ENCODE peak calls at places on chromosomes 6 and 20, in five cellular contexts. N, K, H, A and M are unnamed samples.
A peak's percentile ranks its signal among the peaks of the same experiment; 100 is the strongest.

GRCh38 chr6:161128680-161129196 is 137.2 kb downstream of the MAP3K4 start:
- DNase-seq in N (no peak), K (peak; percentile 90), H (no peak), A (no peak), M (no peak)

GRCh38 chr6:95232477-95232876 is 344.9 kb upstream of the MANEA start:
- DNase-seq in N (no peak), K (no peak), H (no peak), A (no peak), M (no peak)

GRCh38 chr20:21228511-21228910 is 74.6 kb upstream of the XRN2 start:
- DNase-seq in N (no peak), K (no peak), H (no peak), A (no peak), M (no peak)

GRCh38 chr6:35468980-35469710 is 944 bp downstream of the RPL10A start:
- DNase-seq in N (no peak), K (peak; percentile 10), H (no peak), A (no peak), M (peak; percentile 21)

GRCh38 chr6:31178143-31179041 is 7.9 kb upstream of the POU5F1 start:
- DNase-seq in N (no peak), K (no peak), H (no peak), A (peak; percentile 48), M (no peak)

GRCh38 chr6:7107578-7108195 is at the start of gene RREB1:
- DNase-seq in N (peak; percentile 37), K (peak; percentile 71), H (peak; percentile 41), A (peak; percentile 74), M (peak; percentile 46)

GRCh38 chr6:142903806-142904205 is 41.2 kb downstream of the HIVEP2 start:
- DNase-seq in N (peak; percentile 16), K (peak; percentile 61), H (no peak), A (no peak), M (no peak)

GRCh38 chr6:168377856-168378832 is 58.6 kb upstream of the DACT2 start:
- DNase-seq in N (no peak), K (no peak), H (no peak), A (no peak), M (no peak)

GRCh38 chr6:142786476-142786875 is 158.5 kb downstream of the HIVEP2 start:
- DNase-seq in N (no peak), K (peak; percentile 65), H (peak; percentile 23), A (no peak), M (no peak)

GRCh38 chr6:98843274-98844243 is 9.2 kb downstream of the POU3F2 start:
- DNase-seq in N (no peak), K (no peak), H (no peak), A (no peak), M (no peak)

GRCh38 chr20:61328906-61329558 is 77.0 kb downstream of the CDH4 start:
- DNase-seq in N (no peak), K (no peak), H (no peak), A (no peak), M (peak; percentile 13)

GRCh38 chr20:49969946-49970345 is 12.8 kb upstream of the SNAI1 start:
- DNase-seq in N (no peak), K (no peak), H (no peak), A (no peak), M (no peak)

GRCh38 chr20:2872304-2873009 is 824 bp upstream of the PTPRA start:
- DNase-seq in N (peak; percentile 72), K (peak; percentile 74), H (no peak), A (peak; percentile 54), M (peak; percentile 82)

GRCh38 chr20:17681741-17682102 is 320 bp downstream of the RRBP1 start:
- DNase-seq in N (no peak), K (no peak), H (no peak), A (no peak), M (peak; percentile 3)

GRCh38 chr20:10556519-10557083 is 117.2 kb downstream of the JAG1 start:
- DNase-seq in N (no peak), K (no peak), H (no peak), A (no peak), M (no peak)

GRCh38 chr6:45378324-45378926 is 691 bp upstream of the SUPT3H start:
- DNase-seq in N (no peak), K (no peak), H (no peak), A (no peak), M (no peak)

GRCh38 chr20:43404880-43405279 is 52.8 kb upstream of the SRSF6 start:
- DNase-seq in N (no peak), K (peak; percentile 34), H (no peak), A (no peak), M (no peak)

GRCh38 chr6:108635505-108636226 is 74.9 kb downstream of the FOXO3 start:
- DNase-seq in N (peak; percentile 48), K (no peak), H (no peak), A (no peak), M (peak; percentile 48)

GRCh38 chr20:58714923-58715708 is 22.5 kb downstream of the NPEPL1 start:
- DNase-seq in N (no peak), K (no peak), H (no peak), A (no peak), M (no peak)

GRCh38 chr6:1297746-1298145 is 14.2 kb upstream of the FOXQ1 start:
- DNase-seq in N (no peak), K (no peak), H (no peak), A (no peak), M (no peak)

GRCh38 chr20:23368316-23369110 is 6.5 kb downstream of the GZF1 start:
- DNase-seq in N (no peak), K (no peak), H (no peak), A (peak; percentile 19), M (no peak)

GRCh38 chr6:101001012-101001411 is 119.9 kb upstream of the ASCC3 start:
- DNase-seq in N (no peak), K (no peak), H (no peak), A (no peak), M (no peak)